ENCODE peak calls at places on chromosomes 16 and 17, in four cellular contexts. U is brain microvascular endothelial cell, C is heart left ventricle, M is GM12864. N is an unnamed sample.
A peak's percentile ranks its signal among the peaks of the same experiment; 100 is the strongest.

GRCh38 chr16:49600541-49600940 is 226.9 kb downstream of the C16orf78 start:
- DNase-seq in U (no peak), C (no peak), M (no peak), N (no peak)

GRCh38 chr17:72985882-72986720 is 106.4 kb downstream of the SLC39A11 start:
- DNase-seq in U (peak; percentile 74), M (no peak), C (no peak), N (peak; percentile 28)

GRCh38 chr16:70651524-70651923 is 5.2 kb downstream of the IL34 start:
- DNase-seq in M (no peak), U (no peak), C (no peak), N (no peak)

GRCh38 chr16:50121721-50122445 is 31.2 kb upstream of the TENT4B start:
- DNase-seq in M (peak; percentile 65), U (no peak), C (no peak), N (no peak)

GRCh38 chr17:66322764-66323163 is 20.4 kb downstream of the PRKCA start:
- DNase-seq in U (no peak), M (no peak), C (no peak), N (no peak)

GRCh38 chr17:19381741-19382444 is 3.6 kb downstream of the MAPK7 start:
- DNase-seq in U (no peak), M (no peak), C (no peak), N (no peak)

GRCh38 chr17:75319818-75320691 is 30.8 kb upstream of the SLC25A19 start:
- DNase-seq in C (no peak), M (peak; percentile 74), U (peak; percentile 17), N (peak; percentile 31)

GRCh38 chr17:65230040-65230439 is 92.9 kb downstream of the RGS9 start:
- DNase-seq in C (no peak), U (no peak), M (no peak), N (no peak)

GRCh38 chr16:67415872-67416793 is at the start of gene ZDHHC1:
- DNase-seq in M (no peak), C (peak; percentile 88), U (peak; percentile 35), N (no peak)

GRCh38 chr16:20300312-20301097 is 26.8 kb downstream of the GP2 start:
- DNase-seq in U (peak; percentile 34), M (peak; percentile 19), C (no peak), N (no peak)

GRCh38 chr17:9247401-9247938 is 226.2 kb downstream of the NTN1 start:
- DNase-seq in C (no peak), M (no peak), U (no peak), N (no peak)
- H3K4me3 ChIP-seq in C (no peak overlapping the region), M (no peak overlapping the region), U (no peak overlapping the region), N (no peak overlapping the region)

GRCh38 chr17:5464717-5465507 is 3.9 kb downstream of the DHX33 start:
- DNase-seq in U (no peak), C (no peak), M (no peak), N (no peak)
- H3K4me3 ChIP-seq in U (no peak overlapping the region), C (no peak overlapping the region), M (no peak overlapping the region), N (no peak overlapping the region)

GRCh38 chr17:57609878-57610270 is 135.2 kb downstream of the CCDC182 start:
- DNase-seq in U (no peak), M (no peak), C (no peak), N (no peak)
- H3K4me3 ChIP-seq in U (no peak overlapping the region), M (no peak overlapping the region), C (no peak overlapping the region), N (no peak overlapping the region)

DNA sequence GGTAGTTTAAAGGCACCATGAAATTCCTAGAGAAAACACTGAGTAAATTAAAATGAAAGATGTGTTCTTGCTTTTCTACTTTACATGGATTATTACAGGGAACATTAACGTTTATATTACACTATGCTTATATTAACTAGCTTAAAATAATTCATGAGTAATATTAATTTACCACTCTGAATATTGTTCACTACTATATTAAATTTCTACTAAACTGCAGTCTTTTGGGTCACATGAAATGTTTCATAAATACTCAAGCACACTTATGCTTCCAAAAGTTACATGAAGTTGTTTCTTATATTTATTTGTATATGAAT is 3.4 kb upstream of the MAP1LC3B start:
- DNase-seq in C (no peak), U (no peak), M (no peak), N (no peak)
- H3K4me3 ChIP-seq in C (peak overlapping the region; percentile 22), U (peak overlapping the region; percentile 13), M (no peak overlapping the region), N (no peak overlapping the region)